ENCODE peak calls at places on chromosomes 3 and 15, in seven cellular contexts. Z is OCI-LY7, M is SK-N-SH, E is PC-9, A is fibroblast of lung, R is astrocyte, O is endothelial cell of umbilical vein. X is an unnamed sample.

GRCh38 chr3:192494176-192494575 is 233.2 kb downstream of the FGF12 start:
- DNase-seq in A (no peak), O (peak; percentile 88), E (peak; percentile 55), R (no peak), Z (peak; percentile 90), M (no peak), X (peak; percentile 27)

GRCh38 chr15:84908564-84908963 is 24.1 kb downstream of the SLC28A1 start:
- DNase-seq in M (no peak), A (no peak), E (no peak), O (no peak), Z (no peak), R (no peak), X (peak; percentile 50)

GRCh38 chr3:58090351-58090750 is 82.1 kb downstream of the FLNB start:
- DNase-seq in E (no peak), Z (no peak), O (no peak), A (peak; percentile 66), M (no peak), R (peak; percentile 37), X (no peak)

GRCh38 chr15:79769081-79769481 is 127.7 kb downstream of the MTHFS start:
- DNase-seq in A (peak; percentile 3), R (no peak), M (peak; percentile 33), Z (peak; percentile 21), O (no peak), E (no peak), X (peak; percentile 71)

GRCh38 chr3:105377716-105378115 is 11.0 kb downstream of the ALCAM start:
- DNase-seq in M (no peak), Z (no peak), O (no peak), R (no peak), A (no peak), E (no peak), X (peak; percentile 69)

GRCh38 chr3:65314265-65314664 is 626.5 kb upstream of the ADAMTS9 start:
- DNase-seq in E (no peak), Z (no peak), A (no peak), O (no peak), R (no peak), M (no peak), X (no peak)

GRCh38 chr15:82548700-82549099 is 8.4 kb upstream of the RPS17 start:
- DNase-seq in O (no peak), A (no peak), E (no peak), R (no peak), Z (no peak), M (no peak), X (no peak)

GRCh38 chr15:63615935-63616334 is 18.7 kb downstream of the FBXL22 start:
- DNase-seq in M (no peak), Z (no peak), R (no peak), A (no peak), O (no peak), E (peak; percentile 55), X (peak; percentile 50)

GRCh38 chr15:57158589-57158988 is 217.7 kb upstream of the CGNL1 start:
- DNase-seq in R (peak; percentile 52), A (no peak), E (no peak), M (peak; percentile 9), O (peak; percentile 78), Z (no peak), X (peak; percentile 61)

GRCh38 chr3:53478166-53478830 is 16.1 kb upstream of the CACNA1D start:
- DNase-seq in Z (no peak), A (no peak), E (no peak), R (no peak), O (no peak), M (peak; percentile 45), X (no peak)

GRCh38 chr15:79973445-79974180 is 2.6 kb upstream of the BCL2A1 start:
- DNase-seq in R (no peak), Z (peak; percentile 31), A (no peak), M (no peak), E (no peak), O (no peak), X (no peak)

GRCh38 chr15:39756806-39757522 is 25.7 kb downstream of the FSIP1 start:
- DNase-seq in O (peak; percentile 74), E (peak; percentile 35), M (no peak), Z (peak; percentile 69), A (peak; percentile 89), R (peak; percentile 44), X (peak; percentile 79)

GRCh38 chr3:198097048-198097447 is 137.0 kb downstream of the LMLN start:
- DNase-seq in E (no peak), O (no peak), Z (no peak), A (no peak), M (no peak), R (no peak), X (no peak)

GRCh38 chr15:61483599-61483998 is 254.5 kb upstream of the RORA start:
- DNase-seq in R (no peak), A (no peak), Z (no peak), M (no peak), E (no peak), O (no peak), X (no peak)

DNA sequence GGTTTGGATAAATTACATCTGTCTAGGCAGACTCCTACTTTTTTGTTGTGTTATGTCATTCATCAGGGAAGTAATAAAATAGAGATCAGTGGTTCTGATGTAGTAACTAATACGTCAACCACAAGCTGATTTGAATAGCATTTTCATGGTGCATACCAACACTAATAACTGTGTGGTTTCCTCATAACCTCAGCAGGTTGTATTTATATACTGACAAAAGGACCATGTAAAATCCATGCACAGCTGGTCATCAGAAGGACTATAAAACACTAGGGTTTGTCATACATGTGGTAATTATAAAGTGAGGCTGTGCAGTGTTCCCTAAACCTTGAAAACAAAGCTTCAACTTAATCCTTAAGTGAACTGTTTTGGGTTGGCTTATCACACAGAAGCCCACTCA is 216.8 kb upstream of the RBMS3 start:
- DNase-seq in M (no peak), A (peak; percentile 68), Z (no peak), E (no peak), O (no peak), R (peak; percentile 94), X (no peak)
- TF ChIP-seq CTCF in M (no peak), A (no peak), Z (no peak), E (no peak), O (no peak), R (no peak), X (no peak)

DNA sequence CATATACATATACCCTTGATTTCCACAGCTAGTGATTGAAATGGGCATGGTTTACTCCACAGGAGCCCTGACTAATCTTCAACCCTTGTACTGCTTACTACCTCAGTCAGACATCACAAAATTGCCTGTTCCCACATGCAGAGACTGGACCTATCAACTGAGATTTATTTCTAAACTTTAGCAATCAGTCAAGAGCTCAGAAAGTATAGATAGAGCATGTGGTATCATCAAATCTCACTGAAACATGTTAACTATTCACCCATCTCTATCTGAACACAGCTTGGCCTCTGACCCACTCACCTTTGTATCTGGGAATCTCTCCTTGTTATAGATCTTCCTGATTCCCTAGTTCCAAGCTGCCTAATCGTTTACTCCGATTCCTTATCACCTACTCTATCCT is 14.6 kb downstream of the ADAM10 start:
- DNase-seq in M (no peak), R (no peak), A (no peak), Z (no peak), E (no peak), O (no peak), X (no peak)
- H4K20me1 ChIP-seq in M (peaks cover 64% of the 10 kb centered on the region), R (peaks cover 66% of the 10 kb centered on the region), A (no peaks in the 10 kb centered on the region), Z (peaks cover 31% of the 10 kb centered on the region), E (peaks cover 10% of the 10 kb centered on the region), O (peaks cover 17% of the 10 kb centered on the region), X (peaks cover 9% of the 10 kb centered on the region)

GRCh38 chr3:189300345-189300744 is 128.6 kb downstream of the TPRG1 start:
- DNase-seq in R (no peak), A (no peak), Z (no peak), M (no peak), E (no peak), O (no peak), X (no peak)

GRCh38 chr3:189295089-189295488 is 123.3 kb downstream of the TPRG1 start:
- DNase-seq in E (no peak), A (no peak), Z (no peak), M (no peak), R (no peak), O (no peak), X (no peak)

GRCh38 chr3:189301479-189301878 is 129.7 kb downstream of the TPRG1 start:
- DNase-seq in M (no peak), O (no peak), Z (no peak), A (no peak), R (no peak), E (no peak), X (no peak)

GRCh38 chr3:189297957-189298356 is 126.2 kb downstream of the TPRG1 start:
- DNase-seq in E (peak; percentile 67), A (no peak), R (no peak), M (no peak), Z (no peak), O (no peak), X (peak; percentile 79)

GRCh38 chr3:189298469-189299375 is 127.0 kb downstream of the TPRG1 start:
- DNase-seq in M (no peak), O (no peak), Z (no peak), E (peak; percentile 58), A (no peak), R (no peak), X (peak; percentile 89)
- H3K4me3 ChIP-seq in M (no peak overlapping the region), O (no peak overlapping the region), Z (no peak overlapping the region), E (no peak overlapping the region), A (no peak overlapping the region), R (no peak overlapping the region), X (no peak overlapping the region)

GRCh38 chr3:136938334-136938733 is 19.4 kb upstream of the IL20RB start:
- DNase-seq in A (peak; percentile 47), Z (no peak), M (no peak), R (peak; percentile 51), O (no peak), E (no peak), X (peak; percentile 23)
- TF ChIP-seq CTCF in A (no peak), Z (no peak), M (no peak), R (no peak), O (no peak), E (no peak), X (no peak)

GRCh38 chr3:152313914-152314313 is 45.2 kb downstream of the MBNL1 start:
- DNase-seq in M (no peak), R (no peak), A (no peak), E (no peak), Z (no peak), O (no peak), X (no peak)
- H4K20me1 ChIP-seq in M (peaks cover 32% of the 10 kb centered on the region), R (peaks cover 46% of the 10 kb centered on the region), A (peaks cover 2% of the 10 kb centered on the region), E (peaks cover 8% of the 10 kb centered on the region), Z (peaks cover 23% of the 10 kb centered on the region), O (no peaks in the 10 kb centered on the region), X (peaks cover 6% of the 10 kb centered on the region)

GRCh38 chr3:14404396-14405119 is 2.2 kb downstream of the SLC6A6 start:
- DNase-seq in A (no peak), O (no peak), Z (peak; percentile 41), R (no peak), E (no peak), M (no peak), X (no peak)

GRCh38 chr3:14406762-14407161 is 4.4 kb downstream of the SLC6A6 start:
- DNase-seq in E (no peak), R (no peak), M (no peak), A (no peak), O (no peak), Z (no peak), X (no peak)

GRCh38 chr3:14405886-14406238 is 3.5 kb downstream of the SLC6A6 start:
- DNase-seq in M (no peak), Z (no peak), O (no peak), R (no peak), A (no peak), E (peak; percentile 79), X (peak; percentile 37)

GRCh38 chr3:14406336-14406735 is 3.9 kb downstream of the SLC6A6 start:
- DNase-seq in Z (no peak), R (no peak), A (no peak), E (no peak), O (no peak), M (no peak), X (no peak)

GRCh38 chr3:14405120-14405885 is 2.9 kb downstream of the SLC6A6 start:
- DNase-seq in O (no peak), R (no peak), E (peak; percentile 54), Z (no peak), M (no peak), A (no peak), X (no peak)
- H3K4me3 ChIP-seq in O (no peak overlapping the region), R (no peak overlapping the region), E (peak overlapping the region; percentile 88), Z (peak overlapping the region; percentile 96), M (no peak overlapping the region), A (no peak overlapping the region), X (no peak overlapping the region)